ENCODE peak calls at places on chromosomes 11 and 22, in six cellular contexts. S is IMR-90, I is neuronal stem cell, J is mesenchymal stem cell, L is mesendoderm, O is H1. X is an unnamed sample.

GRCh38 chr11:11409224-11409623 is 56.2 kb upstream of the CSNK2A3 start:
- DNase-seq in S (no peak), I (no peak), J (no peak), L (no peak), O (no peak), X (no peak)

GRCh38 chr11:87473174-87473573 is 435.4 kb downstream of the TMEM135 start:
- DNase-seq in S (peak; percentile 97), I (no peak), J (no peak), L (peak; percentile 69), O (no peak), X (no peak)

GRCh38 chr11:8015753-8016239 is 28.7 kb downstream of the EIF3F start:
- DNase-seq in S (peak; percentile 69), I (no peak), J (peak; percentile 32), L (peak; percentile 76), O (no peak), X (peak; percentile 68)

GRCh38 chr11:124754710-124755109 is 2.7 kb upstream of the VSIG2 start:
- DNase-seq in S (no peak), I (no peak), J (no peak), L (no peak), O (no peak), X (no peak)

GRCh38 chr22:50548046-50548912 is 2.6 kb downstream of the KLHDC7B start:
- DNase-seq in S (no peak), I (no peak), J (no peak), L (no peak), O (no peak), X (no peak)

GRCh38 chr11:12019867-12020416 is 11.5 kb upstream of the DKK3 start:
- DNase-seq in S (no peak), I (no peak), J (no peak), L (peak; percentile 75), O (no peak), X (peak; percentile 33)

GRCh38 chr11:65181569-65182257 is at the start of gene CAPN1:
- DNase-seq in S (peak; percentile 89), I (peak; percentile 41), J (peak; percentile 89), L (peak; percentile 96), O (no peak), X (peak; percentile 82)

GRCh38 chr11:73242291-73243092 is 24.4 kb downstream of the P2RY2 start:
- DNase-seq in S (peak; percentile 60), I (peak; percentile 78), J (peak; percentile 77), L (peak; percentile 90), O (no peak), X (peak; percentile 74)

GRCh38 chr22:38868886-38869381 is 3.1 kb downstream of the CBX6 start:
- DNase-seq in S (peak; percentile 51), I (peak; percentile 79), J (peak; percentile 76), L (peak; percentile 81), O (peak; percentile 54), X (peak; percentile 56)

GRCh38 chr11:68012843-68013610 is 2.9 kb downstream of the ALDH3B1 start:
- DNase-seq in S (peak; percentile 95), I (no peak), J (peak; percentile 93), L (peak; percentile 66), O (no peak), X (peak; percentile 94)

GRCh38 chr22:38923463-38924196 is 33.8 kb upstream of the APOBEC3A start:
- DNase-seq in S (peak; percentile 85), I (no peak), J (peak; percentile 56), L (peak; percentile 23), O (no peak), X (no peak)

GRCh38 chr11:93477684-93478234 is 65.4 kb downstream of the SMCO4 start:
- DNase-seq in S (peak; percentile 11), I (peak; percentile 88), J (peak; percentile 8), L (peak; percentile 83), O (peak; percentile 49), X (no peak)

GRCh38 chr11:120566176-120566575 is 54.6 kb downstream of the GRIK4 start:
- DNase-seq in S (peak; percentile 54), I (no peak), J (no peak), L (peak; percentile 95), O (no peak), X (peak; percentile 85)

GRCh38 chr22:40009953-40010751 is 15.4 kb downstream of the FAM83F start:
- DNase-seq in S (no peak), I (no peak), J (no peak), L (no peak), O (no peak), X (no peak)

GRCh38 chr22:49582171-49582570 is 245.5 kb downstream of the BRD1 start:
- DNase-seq in S (no peak), I (no peak), J (no peak), L (peak; percentile 50), O (no peak), X (no peak)

GRCh38 chr22:22210375-22210774 is 34.2 kb upstream of the VPREB1 start:
- DNase-seq in S (peak; percentile 85), I (no peak), J (no peak), L (no peak), O (no peak), X (no peak)

GRCh38 chr11:108117746-108118371 is 3.5 kb upstream of the ACAT1 start:
- DNase-seq in S (peak; percentile 76), I (no peak), J (peak; percentile 53), L (peak; percentile 44), O (no peak), X (no peak)

DNA sequence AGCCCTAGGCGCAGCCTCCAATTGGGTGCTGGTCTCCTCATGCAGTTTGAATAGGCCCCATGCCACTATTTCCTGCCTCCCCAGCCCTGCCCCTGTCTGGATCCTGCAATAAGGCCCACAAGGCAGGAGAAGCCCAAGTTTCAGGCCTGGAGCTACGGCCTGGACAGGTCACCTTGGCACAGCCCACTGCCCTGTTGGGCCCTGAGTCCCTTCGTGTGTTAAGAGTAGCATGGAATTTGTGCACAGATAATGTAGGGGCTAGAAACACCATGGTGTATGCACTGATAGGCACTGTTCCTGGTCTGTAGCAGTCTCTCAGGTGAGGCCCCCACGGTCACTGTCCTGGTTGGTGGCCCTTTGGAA is 20.1 kb downstream of the CDC45 start:
- DNase-seq in S (no peak), I (no peak), J (no peak), L (no peak), O (no peak), X (no peak)
- H3K4me2 ChIP-seq in S (no peak overlapping the region), I (no peak overlapping the region), J (no peak overlapping the region), L (no peak overlapping the region), O (no peak overlapping the region), X (no peak overlapping the region)

GRCh38 chr11:118153516-118153915 is 893 bp upstream of the SCN4B start:
- DNase-seq in S (no peak), I (no peak), J (no peak), L (no peak), O (no peak), X (no peak)
- H3K36me3 ChIP-seq in S (no peaks in the 10 kb centered on the region), I (no peaks in the 10 kb centered on the region), J (no peaks in the 10 kb centered on the region), L (no peaks in the 10 kb centered on the region), O (no peaks in the 10 kb centered on the region), X (no peaks in the 10 kb centered on the region)

DNA sequence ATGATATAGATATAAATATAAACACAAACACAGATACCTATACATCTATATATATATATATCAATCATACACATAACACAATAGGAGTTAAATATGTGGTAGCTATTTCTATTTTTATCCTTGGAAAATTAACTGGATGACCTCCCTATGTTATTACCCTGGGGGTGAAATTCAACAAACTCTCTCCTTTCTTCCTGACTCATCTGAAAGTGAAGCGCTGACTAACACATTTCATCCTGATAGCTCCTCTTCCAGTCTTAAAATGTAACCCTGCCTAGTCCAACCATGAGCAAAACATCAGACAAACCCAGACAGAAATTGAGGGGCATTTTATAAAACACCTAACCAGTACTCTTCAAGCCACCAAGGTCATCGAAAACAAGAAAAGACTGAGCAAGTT is 220.6 kb upstream of the ISX start:
- DNase-seq in S (no peak), I (no peak), J (no peak), L (no peak), O (no peak), X (no peak)
- H2BK120ac ChIP-seq in S (no peak overlapping the region), I (no peak overlapping the region), J (no peak overlapping the region), L (no peak overlapping the region), O (no peak overlapping the region), X (no peak overlapping the region)

DNA sequence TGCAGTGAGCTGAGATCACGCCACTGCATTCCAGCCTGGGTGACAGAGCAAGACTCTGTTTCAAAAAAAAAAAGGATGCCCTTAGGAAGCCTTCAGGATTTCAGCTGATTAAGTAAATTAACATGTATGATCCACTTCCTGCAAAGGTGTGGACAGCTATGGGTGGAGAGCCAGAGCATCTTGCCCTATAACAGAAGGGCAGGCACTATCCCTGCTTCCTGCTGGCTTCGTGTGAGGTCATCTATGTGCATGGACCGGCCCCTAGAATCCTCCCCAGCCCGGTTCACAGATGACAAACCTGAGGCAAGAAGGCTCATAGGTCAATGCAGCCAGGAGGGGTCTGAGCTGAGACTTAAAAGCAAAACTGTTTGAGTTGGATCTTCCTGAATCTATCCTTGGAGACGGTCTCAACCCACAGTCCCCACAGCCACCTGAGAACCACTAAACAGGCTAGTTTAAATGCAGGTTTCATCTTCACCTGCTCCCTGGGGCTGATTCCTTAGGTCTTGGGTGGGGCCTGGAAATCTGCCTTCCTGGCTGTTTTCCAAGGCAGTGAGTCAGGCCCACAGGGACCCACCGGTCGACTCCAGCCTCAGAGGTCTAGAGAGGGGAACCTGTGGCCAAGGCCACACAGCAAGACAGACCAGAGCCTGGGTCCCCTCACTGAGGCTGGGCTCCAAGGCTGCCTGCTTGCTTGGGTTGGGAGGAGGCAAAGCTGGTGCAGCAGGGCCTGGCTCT is 55.2 kb upstream of the MPEG1 start:
- DNase-seq in S (no peak), I (no peak), J (no peak), L (peak; percentile 9), O (no peak), X (peak; percentile 48)
- H3K4me2 ChIP-seq in S (no peak overlapping the region), I (no peak overlapping the region), J (no peak overlapping the region), L (no peak overlapping the region), O (no peak overlapping the region), X (no peak overlapping the region)

DNA sequence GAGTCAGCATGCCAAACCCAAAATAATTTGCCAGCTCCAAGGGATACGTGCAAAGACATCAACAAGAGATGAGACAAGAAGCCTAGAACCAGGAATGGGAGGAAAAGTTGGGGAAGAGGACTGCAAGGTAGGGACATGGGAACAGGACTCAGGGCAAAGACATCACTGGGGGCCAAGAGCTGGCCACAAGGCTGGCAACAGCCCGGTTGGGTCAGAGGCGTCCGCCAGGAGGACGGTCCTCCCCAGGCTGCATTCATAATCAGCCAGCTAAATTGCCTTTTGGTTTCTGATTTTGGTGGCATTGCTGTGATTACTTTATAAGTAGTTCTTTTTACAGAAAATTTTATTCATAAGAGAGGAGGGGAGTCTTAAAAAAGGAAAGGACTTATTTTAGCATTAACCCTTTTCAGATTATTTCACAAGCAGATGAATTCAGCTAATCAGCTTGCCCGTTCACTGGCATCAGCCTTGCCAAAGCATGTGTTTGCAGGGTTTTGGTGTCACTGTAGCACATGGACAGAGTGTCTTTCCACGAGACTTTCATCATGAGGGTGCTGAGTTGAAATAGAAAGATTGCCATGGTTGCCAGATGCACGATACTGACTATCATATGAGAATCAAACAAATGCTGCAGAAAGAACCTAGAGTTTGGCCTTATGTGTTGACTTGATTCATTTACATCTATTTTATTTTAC is 23.2 kb upstream of the NAV2 start:
- DNase-seq in S (no peak), I (no peak), J (no peak), L (no peak), O (no peak), X (no peak)
- H3K36me3 ChIP-seq in S (no peaks in the 10 kb centered on the region), I (no peaks in the 10 kb centered on the region), J (no peaks in the 10 kb centered on the region), L (no peaks in the 10 kb centered on the region), O (no peaks in the 10 kb centered on the region), X (no peaks in the 10 kb centered on the region)

X was measured in trophoblast cell.